ENCODE peak calls at places on chromosome 7, in eight cellular contexts. One of them, this sample, is unnamed.

GRCh38 chr7:37065779-37066271 is 341.5 kb upstream of the AOAH start:
- ATAC-seq in stimulated activated effector memory CD8-positive, alpha-beta T cell treated with anti-CD3 and anti-CD28 coated beads, Interleukin-12 subunit alpha, Interleukin-12 subunit beta, amount 100 ng/mL, for 72 hours: peak; percentile 95
- ATAC-seq in HepG2: no peak
- ATAC-seq in right cardiac atrium: peak; percentile 36
- ATAC-seq in effector memory CD8-positive, alpha-beta T cell: no peak
- ATAC-seq in left lobe of liver: no peak
- ATAC-seq in activated CD8-positive, alpha-beta T cell treated with anti-CD3 and anti-CD28 coated beads, Interleukin-2, amount 10 ng/mL, durations not matched to agents 7 days and 5 days: no peak
- ATAC-seq in stimulated activated naive B cell treated with anti-CD40 and anti-IgM and Interleukin-4, amounts not matched to agents 10 μg/mL and 1 μg/mL and 100 μg/mL, for 72 hours: peak; percentile 58
- ATAC-seq in this sample: peak; percentile 73

GRCh38 chr7:80722596-80723141 is 84.2 kb downstream of the CD36 start:
- ATAC-seq in stimulated activated effector memory CD8-positive, alpha-beta T cell treated with anti-CD3 and anti-CD28 coated beads, Interleukin-12 subunit alpha, Interleukin-12 subunit beta, amount 100 ng/mL, for 72 hours: no peak
- ATAC-seq in HepG2: peak; percentile 52
- ATAC-seq in right cardiac atrium: peak; percentile 87
- ATAC-seq in effector memory CD8-positive, alpha-beta T cell: no peak
- ATAC-seq in left lobe of liver: no peak
- ATAC-seq in activated CD8-positive, alpha-beta T cell treated with anti-CD3 and anti-CD28 coated beads, Interleukin-2, amount 10 ng/mL, durations not matched to agents 7 days and 5 days: no peak
- ATAC-seq in stimulated activated naive B cell treated with anti-CD40 and anti-IgM and Interleukin-4, amounts not matched to agents 10 μg/mL and 1 μg/mL and 100 μg/mL, for 72 hours: no peak
- ATAC-seq in this sample: no peak

GRCh38 chr7:119935418-119936025 is 337.5 kb upstream of the KCND2 start:
- ATAC-seq in stimulated activated effector memory CD8-positive, alpha-beta T cell treated with anti-CD3 and anti-CD28 coated beads, Interleukin-12 subunit alpha, Interleukin-12 subunit beta, amount 100 ng/mL, for 72 hours: no peak
- ATAC-seq in HepG2: peak; percentile 49
- ATAC-seq in right cardiac atrium: no peak
- ATAC-seq in effector memory CD8-positive, alpha-beta T cell: no peak
- ATAC-seq in left lobe of liver: peak; percentile 58
- ATAC-seq in activated CD8-positive, alpha-beta T cell treated with anti-CD3 and anti-CD28 coated beads, Interleukin-2, amount 10 ng/mL, durations not matched to agents 7 days and 5 days: no peak
- ATAC-seq in stimulated activated naive B cell treated with anti-CD40 and anti-IgM and Interleukin-4, amounts not matched to agents 10 μg/mL and 1 μg/mL and 100 μg/mL, for 72 hours: no peak
- ATAC-seq in this sample: no peak

GRCh38 chr7:130213820-130214219 is 6.2 kb downstream of the SSMEM1 start:
- ATAC-seq in stimulated activated effector memory CD8-positive, alpha-beta T cell treated with anti-CD3 and anti-CD28 coated beads, Interleukin-12 subunit alpha, Interleukin-12 subunit beta, amount 100 ng/mL, for 72 hours: no peak
- ATAC-seq in HepG2: no peak
- ATAC-seq in right cardiac atrium: no peak
- ATAC-seq in effector memory CD8-positive, alpha-beta T cell: no peak
- ATAC-seq in left lobe of liver: no peak
- ATAC-seq in activated CD8-positive, alpha-beta T cell treated with anti-CD3 and anti-CD28 coated beads, Interleukin-2, amount 10 ng/mL, durations not matched to agents 7 days and 5 days: no peak
- ATAC-seq in stimulated activated naive B cell treated with anti-CD40 and anti-IgM and Interleukin-4, amounts not matched to agents 10 μg/mL and 1 μg/mL and 100 μg/mL, for 72 hours: no peak
- ATAC-seq in this sample: no peak

GRCh38 chr7:144908324-144908723 is 72.5 kb upstream of the TPK1 start:
- ATAC-seq in stimulated activated effector memory CD8-positive, alpha-beta T cell treated with anti-CD3 and anti-CD28 coated beads, Interleukin-12 subunit alpha, Interleukin-12 subunit beta, amount 100 ng/mL, for 72 hours: no peak
- ATAC-seq in HepG2: no peak
- ATAC-seq in right cardiac atrium: no peak
- ATAC-seq in effector memory CD8-positive, alpha-beta T cell: no peak
- ATAC-seq in left lobe of liver: no peak
- ATAC-seq in activated CD8-positive, alpha-beta T cell treated with anti-CD3 and anti-CD28 coated beads, Interleukin-2, amount 10 ng/mL, durations not matched to agents 7 days and 5 days: no peak
- ATAC-seq in stimulated activated naive B cell treated with anti-CD40 and anti-IgM and Interleukin-4, amounts not matched to agents 10 μg/mL and 1 μg/mL and 100 μg/mL, for 72 hours: no peak
- ATAC-seq in this sample: no peak

GRCh38 chr7:106050743-106051110 is 61.4 kb downstream of the SYPL1 start:
- ATAC-seq in stimulated activated effector memory CD8-positive, alpha-beta T cell treated with anti-CD3 and anti-CD28 coated beads, Interleukin-12 subunit alpha, Interleukin-12 subunit beta, amount 100 ng/mL, for 72 hours: no peak
- ATAC-seq in HepG2: peak; percentile 17
- ATAC-seq in right cardiac atrium: peak; percentile 63
- ATAC-seq in effector memory CD8-positive, alpha-beta T cell: no peak
- ATAC-seq in left lobe of liver: no peak
- ATAC-seq in activated CD8-positive, alpha-beta T cell treated with anti-CD3 and anti-CD28 coated beads, Interleukin-2, amount 10 ng/mL, durations not matched to agents 7 days and 5 days: no peak
- ATAC-seq in stimulated activated naive B cell treated with anti-CD40 and anti-IgM and Interleukin-4, amounts not matched to agents 10 μg/mL and 1 μg/mL and 100 μg/mL, for 72 hours: no peak
- ATAC-seq in this sample: no peak

GRCh38 chr7:33998487-33998886 is 93.1 kb downstream of the BMPER start:
- ATAC-seq in stimulated activated effector memory CD8-positive, alpha-beta T cell treated with anti-CD3 and anti-CD28 coated beads, Interleukin-12 subunit alpha, Interleukin-12 subunit beta, amount 100 ng/mL, for 72 hours: no peak
- ATAC-seq in HepG2: peak; percentile 88
- ATAC-seq in right cardiac atrium: peak; percentile 91
- ATAC-seq in effector memory CD8-positive, alpha-beta T cell: no peak
- ATAC-seq in left lobe of liver: no peak
- ATAC-seq in activated CD8-positive, alpha-beta T cell treated with anti-CD3 and anti-CD28 coated beads, Interleukin-2, amount 10 ng/mL, durations not matched to agents 7 days and 5 days: no peak
- ATAC-seq in stimulated activated naive B cell treated with anti-CD40 and anti-IgM and Interleukin-4, amounts not matched to agents 10 μg/mL and 1 μg/mL and 100 μg/mL, for 72 hours: no peak
- ATAC-seq in this sample: no peak

GRCh38 chr7:73841689-73842247 is 548 bp downstream of the METTL27 start:
- ATAC-seq in stimulated activated effector memory CD8-positive, alpha-beta T cell treated with anti-CD3 and anti-CD28 coated beads, Interleukin-12 subunit alpha, Interleukin-12 subunit beta, amount 100 ng/mL, for 72 hours: peak; percentile 5
- ATAC-seq in HepG2: peak; percentile 53
- ATAC-seq in right cardiac atrium: peak; percentile 39
- ATAC-seq in effector memory CD8-positive, alpha-beta T cell: no peak
- ATAC-seq in left lobe of liver: peak; percentile 41
- ATAC-seq in activated CD8-positive, alpha-beta T cell treated with anti-CD3 and anti-CD28 coated beads, Interleukin-2, amount 10 ng/mL, durations not matched to agents 7 days and 5 days: no peak
- ATAC-seq in stimulated activated naive B cell treated with anti-CD40 and anti-IgM and Interleukin-4, amounts not matched to agents 10 μg/mL and 1 μg/mL and 100 μg/mL, for 72 hours: peak; percentile 3
- ATAC-seq in this sample: no peak

GRCh38 chr7:21934824-21935223 is 10.9 kb downstream of the CDCA7L start:
- ATAC-seq in stimulated activated effector memory CD8-positive, alpha-beta T cell treated with anti-CD3 and anti-CD28 coated beads, Interleukin-12 subunit alpha, Interleukin-12 subunit beta, amount 100 ng/mL, for 72 hours: no peak
- ATAC-seq in HepG2: no peak
- ATAC-seq in right cardiac atrium: no peak
- ATAC-seq in effector memory CD8-positive, alpha-beta T cell: no peak
- ATAC-seq in left lobe of liver: no peak
- ATAC-seq in activated CD8-positive, alpha-beta T cell treated with anti-CD3 and anti-CD28 coated beads, Interleukin-2, amount 10 ng/mL, durations not matched to agents 7 days and 5 days: no peak
- ATAC-seq in stimulated activated naive B cell treated with anti-CD40 and anti-IgM and Interleukin-4, amounts not matched to agents 10 μg/mL and 1 μg/mL and 100 μg/mL, for 72 hours: no peak
- ATAC-seq in this sample: no peak

GRCh38 chr7:27762062-27762461 is 22.1 kb downstream of the TAX1BP1 start:
- ATAC-seq in stimulated activated effector memory CD8-positive, alpha-beta T cell treated with anti-CD3 and anti-CD28 coated beads, Interleukin-12 subunit alpha, Interleukin-12 subunit beta, amount 100 ng/mL, for 72 hours: no peak
- ATAC-seq in HepG2: no peak
- ATAC-seq in right cardiac atrium: no peak
- ATAC-seq in effector memory CD8-positive, alpha-beta T cell: no peak
- ATAC-seq in left lobe of liver: no peak
- ATAC-seq in activated CD8-positive, alpha-beta T cell treated with anti-CD3 and anti-CD28 coated beads, Interleukin-2, amount 10 ng/mL, durations not matched to agents 7 days and 5 days: no peak
- ATAC-seq in stimulated activated naive B cell treated with anti-CD40 and anti-IgM and Interleukin-4, amounts not matched to agents 10 μg/mL and 1 μg/mL and 100 μg/mL, for 72 hours: no peak
- ATAC-seq in this sample: no peak

GRCh38 chr7:137127058-137127457 is 216.5 kb downstream of the PTN start:
- ATAC-seq in stimulated activated effector memory CD8-positive, alpha-beta T cell treated with anti-CD3 and anti-CD28 coated beads, Interleukin-12 subunit alpha, Interleukin-12 subunit beta, amount 100 ng/mL, for 72 hours: no peak
- ATAC-seq in HepG2: no peak
- ATAC-seq in right cardiac atrium: no peak
- ATAC-seq in effector memory CD8-positive, alpha-beta T cell: no peak
- ATAC-seq in left lobe of liver: no peak
- ATAC-seq in activated CD8-positive, alpha-beta T cell treated with anti-CD3 and anti-CD28 coated beads, Interleukin-2, amount 10 ng/mL, durations not matched to agents 7 days and 5 days: no peak
- ATAC-seq in stimulated activated naive B cell treated with anti-CD40 and anti-IgM and Interleukin-4, amounts not matched to agents 10 μg/mL and 1 μg/mL and 100 μg/mL, for 72 hours: no peak
- ATAC-seq in this sample: no peak

GRCh38 chr7:106139253-106140251 is 27.4 kb upstream of the SYPL1 start:
- ATAC-seq in stimulated activated effector memory CD8-positive, alpha-beta T cell treated with anti-CD3 and anti-CD28 coated beads, Interleukin-12 subunit alpha, Interleukin-12 subunit beta, amount 100 ng/mL, for 72 hours: no peak
- ATAC-seq in HepG2: no peak
- ATAC-seq in right cardiac atrium: peak; percentile 85
- ATAC-seq in effector memory CD8-positive, alpha-beta T cell: no peak
- ATAC-seq in left lobe of liver: peak; percentile 89
- ATAC-seq in activated CD8-positive, alpha-beta T cell treated with anti-CD3 and anti-CD28 coated beads, Interleukin-2, amount 10 ng/mL, durations not matched to agents 7 days and 5 days: no peak
- ATAC-seq in stimulated activated naive B cell treated with anti-CD40 and anti-IgM and Interleukin-4, amounts not matched to agents 10 μg/mL and 1 μg/mL and 100 μg/mL, for 72 hours: no peak
- ATAC-seq in this sample: no peak

This sample was measured in stimulated activated memory B cell treated with anti-CD40 and anti-IgM and Interleukin-4, amounts not matched to agents 10 μg/mL and 1 μg/mL and 100 μg/mL, for 72 hours.